ENCODE peak calls at places on chromosome 3, in five cellular contexts. N is NCI-H446 treated with DMSO at 0.1 percent for 48 hours, T is GM12892, U is NCI-H748 treated with DMSO at 0.1 percent for 48 hours, S is T follicular helper cell. Q is an unnamed sample.

GRCh38 chr3:188437921-188438320 is 284.0 kb downstream of the LPP start:
- DNase-seq in T (no peak), N (no peak), S (no peak), U (no peak), Q (no peak)

GRCh38 chr3:148614463-148614862 is 83.2 kb upstream of the AGTR1 start:
- DNase-seq in U (no peak), T (no peak), S (no peak), N (no peak), Q (no peak)

GRCh38 chr3:66475386-66476020 is 25.3 kb downstream of the LRIG1 start:
- DNase-seq in T (no peak), S (no peak), U (peak), N (no peak), Q (no peak)

GRCh38 chr3:138686771-138687221 is 78.2 kb downstream of the FAIM start:
- DNase-seq in T (peak), N (no peak), S (no peak), U (no peak), Q (peak)

GRCh38 chr3:152069871-152070270 is 196.4 kb downstream of the SUCNR1 start:
- DNase-seq in T (no peak), S (no peak), U (no peak), N (no peak), Q (no peak)

GRCh38 chr3:10950476-10951294 is 41.9 kb upstream of the SLC6A1 start:
- DNase-seq in T (no peak), U (no peak), S (no peak), N (no peak), Q (no peak)

GRCh38 chr3:42090973-42091731 is at the start of gene TRAK1:
- DNase-seq in S (no peak), N (no peak), U (no peak), T (no peak), Q (no peak)

GRCh38 chr3:129161860-129162271 is 1.0 kb upstream of the ISY1 start:
- DNase-seq in T (no peak), N (no peak), U (no peak), S (no peak), Q (no peak)

GRCh38 chr3:182309120-182309519 is 484.2 kb upstream of the ATP11B start:
- DNase-seq in N (no peak), U (no peak), T (no peak), S (no peak), Q (no peak)

Q was measured in DMS 273 treated with DMSO at 0.1 percent for 48 hours.